ENCODE peak calls at places on chromosomes 5 and 9, in four cellular contexts. I is anterior cingulate cortex, M is astrocyte of the spinal cord, R is lower lobe of right lung. U is an unnamed sample.

GRCh38 chr9:99020786-99021436 is 77.2 kb downstream of the COL15A1 start:
- DNase-seq in R (no peak), M (no peak), I (no peak), U (no peak)

GRCh38 chr5:9218358-9218757 is 327.5 kb downstream of the SEMA5A start:
- DNase-seq in I (no peak), M (no peak), R (no peak), U (no peak)

GRCh38 chr5:29054694-29055093 is 2016.3 kb upstream of the CDH9 start:
- DNase-seq in I (no peak), M (no peak), R (no peak), U (no peak)

GRCh38 chr5:71699233-71699632 is 19.8 kb upstream of the CARTPT start:
- DNase-seq in I (no peak), R (no peak), M (no peak), U (no peak)

GRCh38 chr9:27537027-27537435 is 7.4 kb upstream of the MOB3B start:
- DNase-seq in M (no peak), R (no peak), I (no peak), U (no peak)

GRCh38 chr9:124518116-124518515 is 10.9 kb upstream of the NR5A1 start:
- DNase-seq in I (no peak), M (no peak), R (no peak), U (no peak)

GRCh38 chr9:2787065-2787464 is 56.8 kb downstream of the PUM3 start:
- DNase-seq in R (no peak), I (no peak), M (peak), U (no peak)

GRCh38 chr5:80083115-80083890 is 48.2 kb downstream of the THBS4 start:
- DNase-seq in M (peak), R (no peak), I (peak), U (peak)

GRCh38 chr5:137888875-137889759 is at the start of gene PKD2L2:
- DNase-seq in R (peak), M (peak), I (peak), U (peak)

GRCh38 chr5:171421331-171422262 is 2.1 kb downstream of the FGF18 start:
- DNase-seq in R (peak), M (no peak), I (no peak), U (no peak)